ENCODE peak calls at places on chromosomes 6 and 20, in seven cellular contexts. H is activated T-helper 1 cell treated with anti-CD3 and anti-CD28 coated beads, Interleukin-2, amount 50 U/mL, for 16 hours; C is NCI-H1092 treated with DMSO at 0.1 percent for 48 hours; G is fibroblast of the aortic adventitia; R is ACHN; O is cardiac muscle cell; D is GM20000. L is an unnamed sample.
A peak's percentile ranks its signal among the peaks of the same experiment; 100 is the strongest.

GRCh38 chr6:37536462-37537225 is 37.0 kb upstream of the CCDC167 start:
- DNase-seq in O (no peak), G (no peak), H (no peak), D (no peak), C (peak; percentile 72), R (no peak), L (peak; percentile 31)

GRCh38 chr20:16476032-16476431 is 97.2 kb downstream of the KIF16B start:
- DNase-seq in O (peak; percentile 72), H (no peak), R (peak; percentile 42), G (peak; percentile 73), D (peak; percentile 38), C (peak; percentile 63), L (peak; percentile 45)

GRCh38 chr6:16762547-16763477 is 1.6 kb upstream of the ATXN1 start:
- DNase-seq in O (peak; percentile 72), H (no peak), R (peak; percentile 79), G (peak; percentile 87), D (peak; percentile 81), C (peak; percentile 3), L (peak; percentile 46)

GRCh38 chr6:160300076-160300695 is 41.6 kb upstream of the SLC22A2 start:
- DNase-seq in R (no peak), O (no peak), G (no peak), C (no peak), D (no peak), H (no peak), L (no peak)

GRCh38 chr6:137794510-137795200 is 72.4 kb upstream of the TNFAIP3 start:
- DNase-seq in O (no peak), H (no peak), R (no peak), G (no peak), C (no peak), D (no peak), L (no peak)

GRCh38 chr6:167141667-167142432 is 15.9 kb downstream of the GPR31 start:
- DNase-seq in H (no peak), O (peak; percentile 47), D (peak; percentile 84), C (peak; percentile 69), R (peak; percentile 58), G (peak; percentile 5), L (no peak)

GRCh38 chr20:1824834-1825233 is 70.4 kb upstream of the SIRPA start:
- DNase-seq in D (no peak), R (no peak), C (no peak), H (no peak), O (peak; percentile 27), G (no peak), L (no peak)

GRCh38 chr6:169508452-169508851 is 193.4 kb downstream of the WDR27 start:
- DNase-seq in R (no peak), D (no peak), H (no peak), O (no peak), C (no peak), G (no peak), L (no peak)

L was measured in NCI-H526.